ENCODE peak calls at places on chromosomes 13 and 19, in four cellular contexts. L is H1, F is neuronal stem cell, D is mesenchymal stem cell. C is an unnamed sample.
A peak's percentile ranks its signal among the peaks of the same experiment; 100 is the strongest.

GRCh38 chr13:111914241-111915103 is 152.5 kb upstream of the SOX1 start:
- DNase-seq in L (no peak), F (no peak), D (no peak), C (peak; percentile 14)

GRCh38 chr13:105997436-105998232 is 537.8 kb downstream of the EFNB2 start:
- DNase-seq in L (no peak), F (no peak), D (no peak), C (no peak)

GRCh38 chr19:6801397-6802086 is 29.0 kb downstream of the VAV1 start:
- DNase-seq in L (no peak), F (no peak), D (no peak), C (peak; percentile 73)

GRCh38 chr19:15213715-15214381 is 13.1 kb upstream of the NOTCH3 start:
- DNase-seq in L (no peak), F (no peak), D (no peak), C (no peak)

GRCh38 chr13:100274942-100275506 is 186.1 kb downstream of the PCCA start:
- DNase-seq in L (no peak), F (no peak), D (peak; percentile 67), C (no peak)

GRCh38 chr13:98476106-98476505 is 100.8 kb downstream of the STK24 start:
- DNase-seq in L (no peak), F (no peak), D (no peak), C (peak; percentile 87)

GRCh38 chr13:20553309-20553708 is 13.6 kb upstream of the IFT88 start:
- DNase-seq in L (no peak), F (no peak), D (no peak), C (no peak)

GRCh38 chr13:80962855-80963254 is 621.9 kb upstream of the SPRY2 start:
- DNase-seq in L (no peak), F (no peak), D (no peak), C (no peak)

GRCh38 chr13:24605923-24606372 is 74.3 kb upstream of the ATP12A start:
- DNase-seq in L (no peak), F (no peak), D (peak; percentile 59), C (no peak)

GRCh38 chr19:8461891-8462290 is 17.1 kb downstream of the HNRNPM start:
- DNase-seq in L (no peak), F (no peak), D (no peak), C (no peak)

GRCh38 chr19:40365613-40366401 is 17.3 kb downstream of the PLD3 start:
- DNase-seq in L (peak; percentile 70), F (peak; percentile 87), D (peak; percentile 86), C (peak; percentile 93)

GRCh38 chr19:32580353-32580900 is 563 bp upstream of the PDCD5 start:
- DNase-seq in L (no peak), F (no peak), D (peak; percentile 6), C (peak; percentile 38)

GRCh38 chr19:38034153-38034835 is 127.3 kb downstream of the SIPA1L3 start:
- DNase-seq in L (no peak), F (no peak), D (no peak), C (no peak)

GRCh38 chr19:46704379-46705076 is 12.4 kb downstream of the PRKD2 start:
- DNase-seq in L (no peak), F (no peak), D (peak; percentile 48), C (peak; percentile 88)

GRCh38 chr19:50036905-50037304 is 11.1 kb downstream of the ZNF473 start:
- DNase-seq in L (no peak), F (no peak), D (no peak), C (no peak)

GRCh38 chr13:77384999-77385398 is 58.1 kb upstream of the MYCBP2 start:
- DNase-seq in L (no peak), F (no peak), D (no peak), C (no peak)

GRCh38 chr19:48635966-48636858 is 967 bp downstream of the DBP start:
- DNase-seq in L (no peak), F (no peak), D (no peak), C (no peak)

GRCh38 chr19:30225615-30226463 is 146.3 kb upstream of the ZNF536 start:
- DNase-seq in L (no peak), F (no peak), D (no peak), C (no peak)

GRCh38 chr19:46611791-46612190 is 10.7 kb downstream of the CALM3 start:
- DNase-seq in L (no peak), F (no peak), D (no peak), C (no peak)

GRCh38 chr19:355134-355533 is 10.5 kb upstream of the MIER2 start:
- DNase-seq in L (no peak), F (no peak), D (no peak), C (no peak)

GRCh38 chr13:109344552-109345157 is 441.7 kb downstream of the IRS2 start:
- DNase-seq in L (no peak), F (no peak), D (peak; percentile 74), C (no peak)
- H2BK12ac ChIP-seq in L (no peak overlapping the region), F (no peak overlapping the region), D (no peak overlapping the region), C (no peak overlapping the region)

GRCh38 chr19:3680939-3681338 is 19.3 kb downstream of the PIP5K1C start:
- DNase-seq in L (no peak), F (no peak), D (no peak), C (no peak)

GRCh38 chr19:3682286-3682685 is 18.0 kb downstream of the PIP5K1C start:
- DNase-seq in L (no peak), F (no peak), D (no peak), C (no peak)

GRCh38 chr19:3683866-3684816 is 16.1 kb downstream of the PIP5K1C start:
- DNase-seq in L (no peak), F (no peak), D (peak; percentile 94), C (no peak)

GRCh38 chr19:3683405-3683865 is 16.8 kb downstream of the PIP5K1C start:
- DNase-seq in L (peak; percentile 79), F (no peak), D (peak; percentile 90), C (peak; percentile 92)

DNA sequence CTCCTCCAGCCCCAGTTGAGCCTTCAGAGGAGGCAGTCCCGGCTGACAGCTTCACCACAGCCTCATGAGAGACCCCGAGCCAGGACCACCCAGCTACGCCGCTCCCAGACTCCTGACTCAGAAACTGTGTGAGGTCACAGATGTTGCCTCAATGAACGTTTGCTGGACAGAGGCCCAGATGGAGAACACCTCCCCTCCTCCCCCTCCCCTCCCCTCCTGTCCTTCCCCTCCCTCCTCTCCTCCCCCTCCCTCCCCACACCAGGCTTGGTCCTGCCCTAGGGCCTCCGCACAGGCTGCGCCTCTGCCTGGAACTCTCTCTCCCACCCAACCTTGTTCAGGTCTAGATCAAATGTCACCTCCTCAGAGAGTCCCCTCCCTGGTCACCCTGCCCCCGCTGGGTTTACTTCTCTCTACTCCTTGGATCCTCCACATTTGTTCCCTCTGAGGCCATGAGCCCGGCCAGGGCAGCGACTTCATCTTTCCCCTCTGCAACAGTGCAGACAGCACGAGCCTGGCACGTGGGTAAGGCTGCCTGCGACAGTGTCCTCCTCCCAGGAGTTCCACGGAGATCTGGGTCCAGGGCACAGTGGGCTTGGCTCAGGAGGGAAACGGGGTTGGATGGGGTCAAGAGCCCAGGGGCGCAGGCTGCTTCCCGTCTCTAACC is 17.4 kb downstream of the PIP5K1C start:
- DNase-seq in L (no peak), F (no peak), D (peak; percentile 85), C (no peak)
- H2BK120ac ChIP-seq in L (peak overlapping the region; percentile 96), F (no peak overlapping the region), D (peak overlapping the region; percentile 50), C (no peak overlapping the region)

DNA sequence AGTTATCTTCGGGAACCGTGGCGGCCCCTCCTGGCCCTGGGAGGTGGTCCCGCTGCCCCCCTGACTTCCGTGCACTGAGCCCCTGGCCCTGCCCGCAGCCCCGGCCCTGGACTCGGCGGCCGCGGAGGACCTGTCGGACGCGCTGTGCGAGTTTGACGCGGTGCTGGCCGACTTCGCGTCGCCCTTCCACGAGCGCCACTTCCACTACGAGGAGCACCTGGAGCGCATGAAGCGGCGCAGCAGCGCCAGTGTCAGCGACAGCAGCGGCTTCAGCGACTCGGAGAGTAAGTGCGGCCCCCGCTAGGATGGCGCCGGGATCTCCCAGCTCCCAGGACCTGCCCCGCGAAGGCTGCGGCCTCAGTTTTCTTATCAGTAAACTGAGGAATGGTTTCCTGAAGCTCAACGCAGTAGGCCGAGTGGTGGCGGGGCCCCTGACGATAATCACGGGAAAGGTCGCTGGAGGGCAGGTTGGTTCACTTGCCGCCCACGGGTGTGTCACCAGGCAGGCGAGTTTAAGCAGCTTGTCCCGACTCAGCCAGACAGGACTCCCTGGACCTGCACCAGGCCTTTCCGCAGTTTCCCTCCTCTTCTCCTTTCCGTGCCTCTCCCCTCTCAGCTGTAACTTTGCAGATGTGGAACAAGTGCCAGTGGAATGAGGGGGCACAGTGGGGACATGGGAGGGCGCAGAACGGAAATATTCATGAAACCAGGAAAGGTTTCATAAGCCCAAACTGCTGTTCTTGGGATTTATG is 1.0 kb downstream of the RGCC start:
- DNase-seq in L (no peak), F (no peak), D (peak; percentile 34), C (peak; percentile 42)
- H3K23ac ChIP-seq in L (no peak overlapping the region), F (peak overlapping the region; percentile 76), D (peak overlapping the region; percentile 14), C (no peak overlapping the region)

DNA sequence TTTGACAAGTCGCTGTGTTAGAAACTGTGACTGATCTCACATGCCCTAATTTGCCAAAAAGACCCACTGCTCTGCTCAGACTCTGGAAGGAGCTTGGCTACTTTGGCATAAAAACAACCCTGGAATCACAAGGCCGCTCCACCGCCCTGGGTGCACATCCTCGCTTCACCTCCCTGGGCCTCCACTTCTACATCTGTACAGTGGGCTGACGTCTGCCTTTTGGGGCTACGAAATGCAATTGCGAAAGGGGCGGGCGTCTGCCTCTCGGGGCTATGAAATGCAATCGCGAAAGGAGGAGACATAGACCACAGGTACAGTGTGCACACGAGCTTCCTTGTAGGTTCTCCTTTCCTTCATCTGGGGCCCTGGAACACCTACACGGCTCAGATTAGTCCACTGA is 74.2 kb downstream of the SLC7A1 start:
- DNase-seq in L (no peak), F (no peak), D (no peak), C (no peak)
- H2BK12ac ChIP-seq in L (no peak overlapping the region), F (no peak overlapping the region), D (no peak overlapping the region), C (no peak overlapping the region)

GRCh38 chr13:60146491-60146890 is 17.2 kb downstream of the DIAPH3 start:
- DNase-seq in L (no peak), F (no peak), D (no peak), C (no peak)
- H2BK120ac ChIP-seq in L (no peak overlapping the region), F (no peak overlapping the region), D (no peak overlapping the region), C (no peak overlapping the region)

GRCh38 chr19:19320362-19321142 is at the start of the genes MAU2 and SUGP1:
- DNase-seq in L (peak; percentile 73), F (peak; percentile 87), D (peak; percentile 96), C (peak; percentile 92)
- H3K23ac ChIP-seq in L (no peak within 1 kb of the TSS), F (peak within 1 kb of the TSS; percentile 98), D (peak within 1 kb of the TSS; percentile 83), C (no peak within 1 kb of the TSS)